ENCODE peak calls at places on chromosomes 12 and 14, in four cellular contexts. One of them, this sample, is unnamed.

GRCh38 chr12:26011099-26011498 is 52.6 kb downstream of the RASSF8 start:
- DNase-seq in SK-N-SH: no peak
- DNase-seq in GM23248: peak; percentile 89
- DNase-seq in CD4-positive, alpha-beta T cell: no peak
- DNase-seq in this sample: no peak

GRCh38 chr12:109588461-109589239 is 15.1 kb downstream of the MVK start:
- DNase-seq in GM23248: no peak
- DNase-seq in SK-N-SH: no peak
- DNase-seq in CD4-positive, alpha-beta T cell: no peak
- DNase-seq in this sample: no peak

GRCh38 chr12:28750946-28751714 is 397.9 kb upstream of the FAR2 start:
- DNase-seq in GM23248: no peak
- DNase-seq in CD4-positive, alpha-beta T cell: no peak
- DNase-seq in SK-N-SH: no peak
- DNase-seq in this sample: no peak

GRCh38 chr14:99163446-99163845 is 108.6 kb downstream of the BCL11B start:
- DNase-seq in SK-N-SH: no peak
- DNase-seq in GM23248: no peak
- DNase-seq in CD4-positive, alpha-beta T cell: no peak
- DNase-seq in this sample: no peak

GRCh38 chr14:77498120-77498979 is at the start of gene ISM2:
- DNase-seq in GM23248: peak; percentile 75
- DNase-seq in CD4-positive, alpha-beta T cell: peak; percentile 52
- DNase-seq in SK-N-SH: peak; percentile 86
- DNase-seq in this sample: no peak

GRCh38 chr14:38143170-38143569 is 64.5 kb upstream of the SSTR1 start:
- DNase-seq in SK-N-SH: no peak
- DNase-seq in CD4-positive, alpha-beta T cell: no peak
- DNase-seq in GM23248: peak; percentile 62
- DNase-seq in this sample: no peak

GRCh38 chr14:100286484-100287191 is 19.6 kb downstream of the SLC25A29 start:
- DNase-seq in SK-N-SH: no peak
- DNase-seq in GM23248: no peak
- DNase-seq in CD4-positive, alpha-beta T cell: no peak
- DNase-seq in this sample: no peak

GRCh38 chr12:5213990-5214389 is 170.3 kb downstream of the KCNA5 start:
- DNase-seq in SK-N-SH: no peak
- DNase-seq in CD4-positive, alpha-beta T cell: no peak
- DNase-seq in GM23248: no peak
- DNase-seq in this sample: no peak

GRCh38 chr12:51202650-51203198 is 15.1 kb downstream of the POU6F1 start:
- DNase-seq in CD4-positive, alpha-beta T cell: no peak
- DNase-seq in SK-N-SH: no peak
- DNase-seq in GM23248: no peak
- DNase-seq in this sample: no peak

GRCh38 chr12:107306141-107306670 is 212.9 kb upstream of the CRY1 start:
- DNase-seq in GM23248: no peak
- DNase-seq in CD4-positive, alpha-beta T cell: no peak
- DNase-seq in SK-N-SH: no peak
- DNase-seq in this sample: no peak

GRCh38 chr12:5072326-5072725 is 28.6 kb downstream of the KCNA5 start:
- DNase-seq in GM23248: no peak
- DNase-seq in SK-N-SH: no peak
- DNase-seq in CD4-positive, alpha-beta T cell: no peak
- DNase-seq in this sample: no peak

GRCh38 chr14:68373124-68373646 is 419.7 kb downstream of the ZFP36L1 start:
- DNase-seq in GM23248: no peak
- DNase-seq in CD4-positive, alpha-beta T cell: no peak
- DNase-seq in SK-N-SH: no peak
- DNase-seq in this sample: no peak

GRCh38 chr12:50221228-50222008 is 54.2 kb upstream of the CERS5 start:
- DNase-seq in SK-N-SH: peak; percentile 71
- DNase-seq in CD4-positive, alpha-beta T cell: no peak
- DNase-seq in GM23248: peak; percentile 94
- DNase-seq in this sample: no peak

GRCh38 chr14:93133476-93133875 is 17.8 kb upstream of the ITPK1 start:
- DNase-seq in CD4-positive, alpha-beta T cell: no peak
- DNase-seq in SK-N-SH: no peak
- DNase-seq in GM23248: peak; percentile 91
- DNase-seq in this sample: no peak

GRCh38 chr14:50837271-50837670 is 6.3 kb upstream of the NIN start:
- DNase-seq in GM23248: no peak
- DNase-seq in CD4-positive, alpha-beta T cell: no peak
- DNase-seq in SK-N-SH: no peak
- DNase-seq in this sample: no peak

GRCh38 chr12:38161123-38162000 is 155.2 kb upstream of the ALG10B start:
- DNase-seq in SK-N-SH: no peak
- DNase-seq in CD4-positive, alpha-beta T cell: no peak
- DNase-seq in GM23248: no peak
- DNase-seq in this sample: no peak

GRCh38 chr14:55130194-55130550 is 1.1 kb downstream of the LGALS3 start:
- DNase-seq in SK-N-SH: no peak
- DNase-seq in GM23248: peak; percentile 75
- DNase-seq in CD4-positive, alpha-beta T cell: no peak
- DNase-seq in this sample: no peak

GRCh38 chr12:101880769-101881168 is 3.4 kb downstream of the DRAM1 start:
- DNase-seq in CD4-positive, alpha-beta T cell: no peak
- DNase-seq in SK-N-SH: no peak
- DNase-seq in GM23248: no peak
- DNase-seq in this sample: no peak

GRCh38 chr14:22739423-22739822 is 27.1 kb upstream of the OXA1L start:
- DNase-seq in SK-N-SH: no peak
- DNase-seq in CD4-positive, alpha-beta T cell: no peak
- DNase-seq in GM23248: no peak
- DNase-seq in this sample: no peak

GRCh38 chr12:12628013-12628412 is 16.3 kb downstream of the CREBL2 start:
- DNase-seq in CD4-positive, alpha-beta T cell: no peak
- DNase-seq in GM23248: peak; percentile 36
- DNase-seq in SK-N-SH: no peak
- DNase-seq in this sample: no peak
- H3K9me3 ChIP-seq in CD4-positive, alpha-beta T cell: no peaks in the 10 kb centered on the region
- H3K9me3 ChIP-seq in GM23248: no peaks in the 10 kb centered on the region
- H3K9me3 ChIP-seq in SK-N-SH: no peaks in the 10 kb centered on the region
- H3K9me3 ChIP-seq in this sample: no peaks in the 10 kb centered on the region

DNA sequence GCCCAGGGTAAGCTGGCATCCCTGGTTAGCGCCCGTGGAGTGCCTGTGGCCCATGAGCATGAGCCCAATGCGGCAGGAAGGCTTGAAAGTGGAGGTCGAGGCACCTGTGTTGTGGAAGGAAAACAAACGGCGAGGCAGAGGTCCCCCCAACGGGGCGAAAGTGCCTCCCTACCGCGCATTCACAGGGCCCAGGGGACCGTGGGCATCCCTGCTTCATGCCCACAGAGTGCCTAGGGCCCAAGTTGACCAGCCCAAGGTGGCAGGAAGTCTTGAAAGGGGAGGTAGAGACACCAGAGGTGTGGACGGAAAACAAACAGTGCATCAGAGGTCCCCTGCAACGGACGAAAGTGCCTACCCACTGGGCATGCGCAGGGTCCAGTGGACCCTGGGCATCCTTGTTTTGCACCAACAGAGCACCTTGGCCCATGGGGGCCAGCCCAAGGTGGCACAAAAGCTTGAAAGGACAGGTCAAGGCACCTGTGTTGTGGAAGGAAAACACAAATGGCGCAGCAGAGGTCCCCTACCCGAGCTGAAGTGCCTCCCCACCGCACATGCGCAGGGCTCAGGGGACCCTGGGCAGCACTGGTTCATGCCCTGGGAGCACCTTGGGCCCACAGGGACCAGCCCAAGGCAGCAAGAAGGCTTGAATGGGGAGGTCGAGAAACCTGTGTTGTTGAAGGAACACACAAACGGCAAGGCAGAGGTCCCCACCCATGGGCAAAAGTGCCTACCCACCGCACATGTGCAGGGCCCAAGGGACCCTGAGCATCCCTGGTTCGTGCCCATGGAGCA is 377.5 kb downstream of the ALG10 start:
- DNase-seq in SK-N-SH: peak; percentile 2
- DNase-seq in GM23248: no peak
- DNase-seq in CD4-positive, alpha-beta T cell: peak; percentile 24
- DNase-seq in this sample: peak; percentile 4
- H3K9me3 ChIP-seq in SK-N-SH: no peaks in the 10 kb centered on the region
- H3K9me3 ChIP-seq in GM23248: no peaks in the 10 kb centered on the region
- H3K9me3 ChIP-seq in CD4-positive, alpha-beta T cell: peaks cover 19% of the 10 kb centered on the region
- H3K9me3 ChIP-seq in this sample: peaks cover 4% of the 10 kb centered on the region

GRCh38 chr12:133057446-133057845 is 20.1 kb downstream of the ZNF84 start:
- DNase-seq in GM23248: peak; percentile 4
- DNase-seq in CD4-positive, alpha-beta T cell: no peak
- DNase-seq in SK-N-SH: no peak
- DNase-seq in this sample: no peak
- H3K9me3 ChIP-seq in GM23248: peaks cover 61% of the 10 kb centered on the region
- H3K9me3 ChIP-seq in CD4-positive, alpha-beta T cell: peaks cover 82% of the 10 kb centered on the region
- H3K9me3 ChIP-seq in SK-N-SH: peaks cover 88% of the 10 kb centered on the region
- H3K9me3 ChIP-seq in this sample: peaks cover 77% of the 10 kb centered on the region

DNA sequence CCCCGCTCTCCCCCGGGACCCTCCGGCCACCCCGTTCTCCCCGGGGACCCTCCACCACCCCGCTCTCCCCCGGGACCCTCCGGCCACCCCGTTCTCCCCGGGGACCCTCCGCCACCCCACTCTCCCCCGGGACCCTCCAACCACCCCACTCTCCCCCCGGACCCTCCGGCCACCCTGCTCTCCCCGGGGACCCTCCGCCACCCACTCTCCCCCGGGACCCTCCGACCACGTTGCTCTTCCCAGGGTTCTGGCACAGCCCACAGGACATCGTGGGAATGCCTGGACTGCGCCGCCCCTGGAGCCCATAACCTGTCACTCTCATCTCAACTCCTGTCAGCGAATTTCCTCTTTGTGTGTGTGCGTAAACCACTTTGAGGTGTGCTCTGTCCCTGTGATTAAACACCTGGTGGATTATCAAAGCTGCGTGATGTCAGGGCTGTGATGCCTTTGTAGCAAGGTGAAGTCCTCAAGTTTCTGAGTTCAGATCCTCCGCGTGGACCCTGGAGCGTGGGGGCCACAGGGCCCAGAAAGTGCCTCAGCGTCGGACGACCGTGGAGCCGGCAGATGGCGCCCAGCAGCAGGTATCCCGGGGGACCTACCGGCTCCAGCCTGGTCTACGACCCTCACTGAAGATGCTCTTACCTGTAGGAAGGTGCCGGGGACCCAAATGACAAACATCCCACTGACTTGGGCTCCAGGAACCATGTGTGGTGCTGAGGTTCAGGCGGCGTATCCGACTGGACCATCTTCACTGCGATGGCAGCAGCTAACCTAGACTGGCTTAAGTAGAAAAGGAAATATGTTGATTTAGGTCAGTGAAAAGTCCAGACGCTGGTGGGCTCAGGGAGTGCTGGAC is 63.2 kb upstream of the GALNT9 start:
- DNase-seq in GM23248: no peak
- DNase-seq in CD4-positive, alpha-beta T cell: no peak
- DNase-seq in SK-N-SH: no peak
- DNase-seq in this sample: no peak
- H3K9me3 ChIP-seq in GM23248: no peaks in the 10 kb centered on the region
- H3K9me3 ChIP-seq in CD4-positive, alpha-beta T cell: no peaks in the 10 kb centered on the region
- H3K9me3 ChIP-seq in SK-N-SH: no peaks in the 10 kb centered on the region
- H3K9me3 ChIP-seq in this sample: no peaks in the 10 kb centered on the region

DNA sequence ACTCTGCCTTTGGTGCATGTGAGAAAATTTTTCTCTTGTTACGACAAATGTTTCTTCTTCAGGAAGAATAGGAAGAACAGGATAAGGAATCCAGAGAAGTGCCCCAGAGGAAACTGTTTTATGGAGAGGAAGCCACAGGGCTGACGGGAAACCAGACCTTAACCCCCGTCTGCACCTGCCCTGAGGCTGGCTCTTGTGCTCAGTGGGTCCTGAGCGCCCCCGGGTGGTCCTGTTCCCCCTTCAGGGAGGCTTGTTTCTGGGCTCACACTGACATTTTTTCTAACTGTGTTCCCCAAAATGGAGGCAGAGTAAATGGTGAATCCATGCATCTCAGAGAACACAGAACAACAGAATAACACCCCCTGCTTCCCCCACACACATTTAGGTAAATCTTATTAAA is 691.8 kb downstream of the TMEM121 start:
- DNase-seq in SK-N-SH: no peak
- DNase-seq in CD4-positive, alpha-beta T cell: no peak
- DNase-seq in GM23248: no peak
- DNase-seq in this sample: no peak
- H3K9me3 ChIP-seq in SK-N-SH: no peaks in the 10 kb centered on the region
- H3K9me3 ChIP-seq in CD4-positive, alpha-beta T cell: no peaks in the 10 kb centered on the region
- H3K9me3 ChIP-seq in GM23248: no peaks in the 10 kb centered on the region
- H3K9me3 ChIP-seq in this sample: no peaks in the 10 kb centered on the region

DNA sequence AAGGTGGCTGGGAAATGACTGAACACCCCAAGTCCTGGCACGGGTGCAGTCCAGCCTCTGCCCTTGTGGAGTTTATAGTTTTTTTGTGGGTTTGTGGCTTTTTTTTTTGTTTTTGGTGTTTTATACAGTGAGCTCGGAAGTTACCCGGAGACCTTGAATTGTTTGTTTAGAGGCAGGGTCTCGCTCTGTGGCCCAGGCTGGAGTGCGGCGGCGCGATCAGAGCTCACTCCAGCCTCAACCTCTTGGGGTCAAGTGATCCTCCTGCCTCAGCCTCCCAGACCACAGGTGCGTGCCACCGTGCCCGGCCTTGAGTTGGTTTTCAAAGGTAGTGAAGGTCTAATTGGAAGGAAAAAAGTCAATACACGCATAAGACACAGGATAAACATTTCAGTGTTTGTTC is 879 bp upstream of the ANHX start:
- DNase-seq in SK-N-SH: no peak
- DNase-seq in CD4-positive, alpha-beta T cell: no peak
- DNase-seq in GM23248: no peak
- DNase-seq in this sample: no peak
- H3K9me3 ChIP-seq in SK-N-SH: no peaks in the 10 kb centered on the region
- H3K9me3 ChIP-seq in CD4-positive, alpha-beta T cell: peaks cover 8% of the 10 kb centered on the region
- H3K9me3 ChIP-seq in GM23248: no peaks in the 10 kb centered on the region
- H3K9me3 ChIP-seq in this sample: peaks cover 3% of the 10 kb centered on the region

DNA sequence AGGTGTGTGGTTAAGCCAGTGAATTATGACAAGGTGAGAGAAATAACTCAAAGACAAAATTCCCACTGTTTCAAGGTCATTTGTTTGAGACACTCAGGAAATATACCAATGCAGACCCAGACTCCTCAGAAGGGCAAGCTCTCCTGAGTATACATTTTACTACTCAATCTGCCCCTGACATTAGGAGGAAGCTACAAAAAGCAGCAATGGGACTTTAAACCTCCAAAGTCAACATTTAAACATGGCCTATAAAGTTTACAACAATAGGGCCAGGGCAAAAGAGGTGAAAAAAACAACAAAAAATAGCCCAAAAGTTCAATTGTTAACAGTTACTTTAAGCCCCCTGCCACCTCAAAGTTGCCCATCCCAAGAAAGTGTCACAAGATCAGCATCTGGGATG is 19.5 kb upstream of the PEX5 start:
- DNase-seq in SK-N-SH: no peak
- DNase-seq in CD4-positive, alpha-beta T cell: no peak
- DNase-seq in GM23248: no peak
- DNase-seq in this sample: no peak
- H3K9me3 ChIP-seq in SK-N-SH: peaks cover 30% of the 10 kb centered on the region
- H3K9me3 ChIP-seq in CD4-positive, alpha-beta T cell: peaks cover 9% of the 10 kb centered on the region
- H3K9me3 ChIP-seq in GM23248: no peaks in the 10 kb centered on the region
- H3K9me3 ChIP-seq in this sample: peaks cover 4% of the 10 kb centered on the region

DNA sequence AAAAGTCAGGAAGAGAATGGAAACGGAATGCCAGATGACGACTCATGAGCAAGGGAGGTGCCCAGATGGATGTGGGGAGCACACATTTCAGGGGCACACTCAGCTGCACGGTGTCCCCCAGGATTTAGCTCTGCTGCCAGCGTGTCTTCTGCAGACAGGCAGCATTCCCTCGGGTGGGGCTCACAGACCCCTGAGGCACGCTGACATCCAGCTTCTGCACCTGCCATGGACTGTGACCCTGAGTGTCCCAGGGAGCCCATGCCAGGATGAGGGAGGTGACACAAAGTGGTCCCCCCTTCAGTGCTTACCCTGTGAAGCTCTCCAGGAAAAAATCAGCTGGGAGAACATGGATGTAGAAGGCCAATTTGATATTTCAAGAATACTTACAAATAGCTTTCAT is 84.2 kb downstream of the PIWIL1 start:
- DNase-seq in CD4-positive, alpha-beta T cell: no peak
- DNase-seq in SK-N-SH: no peak
- DNase-seq in GM23248: no peak
- DNase-seq in this sample: no peak
- H3K9me3 ChIP-seq in CD4-positive, alpha-beta T cell: no peaks in the 10 kb centered on the region
- H3K9me3 ChIP-seq in SK-N-SH: no peaks in the 10 kb centered on the region
- H3K9me3 ChIP-seq in GM23248: no peaks in the 10 kb centered on the region
- H3K9me3 ChIP-seq in this sample: no peaks in the 10 kb centered on the region